ENCODE peak calls at places on chromosomes 12 and 14, in ten cellular contexts. J is RWPE1, H is MCF 10A, B is esophagus squamous epithelium, T is dorsolateral prefrontal cortex, N is IMR-90, L is endothelial cell, E is glutamatergic neuron, R is lower leg skin, D is fibroblast of villous mesenchyme. F is an unnamed sample.

GRCh38 chr12:132393991-132394949 is 64.9 kb upstream of the GALNT9 start:
- DNase-seq in J (no peak), H (no peak), B (no peak), T (no peak), N (no peak), L (no peak), E (no peak), R (peak), D (no peak), F (peak)

GRCh38 chr12:39605501-39605900 is 14.1 kb downstream of the ABCD2 start:
- DNase-seq in J (peak), H (peak), B (no peak), T (no peak), N (no peak), L (no peak), E (no peak), R (no peak), D (peak), F (no peak)

GRCh38 chr14:54675236-54676125 is 108.6 kb downstream of the SAMD4A start:
- DNase-seq in J (no peak), H (no peak), B (no peak), T (no peak), N (no peak), L (no peak), E (no peak), R (no peak), D (no peak), F (no peak)

GRCh38 chr12:12577786-12578185 is 15.1 kb upstream of the DUSP16 start:
- DNase-seq in J (no peak), H (peak), B (no peak), T (no peak), N (no peak), L (no peak), E (no peak), R (no peak), D (no peak), F (no peak)

GRCh38 chr12:132675753-132676152 is 11.4 kb downstream of the POLE start:
- DNase-seq in J (no peak), H (no peak), B (no peak), T (no peak), N (no peak), L (no peak), E (no peak), R (no peak), D (no peak), F (no peak)

GRCh38 chr14:101235042-101235871 is 326.0 kb upstream of the DIO3 start:
- DNase-seq in J (peak), H (peak), B (no peak), T (no peak), N (peak), L (peak), E (peak), R (peak), D (peak), F (no peak)

GRCh38 chr14:56723418-56723817 is 86.9 kb downstream of the OTX2 start:
- DNase-seq in J (no peak), H (no peak), B (no peak), T (no peak), N (no peak), L (no peak), E (no peak), R (no peak), D (no peak), F (no peak)

GRCh38 chr12:62732861-62733427 is 202.0 kb downstream of the PPM1H start:
- DNase-seq in J (peak), H (peak), B (no peak), T (no peak), N (peak), L (no peak), E (no peak), R (peak), D (peak), F (peak)

GRCh38 chr14:78202976-78203375 is 32.8 kb downstream of the NRXN3 start:
- DNase-seq in J (peak), H (no peak), B (no peak), T (no peak), N (no peak), L (no peak), E (no peak), R (peak), D (no peak), F (no peak)

GRCh38 chr12:30882706-30883105 is 43.8 kb upstream of the TSPAN11 start:
- DNase-seq in J (no peak), H (no peak), B (no peak), T (no peak), N (no peak), L (no peak), E (no peak), R (no peak), D (no peak), F (no peak)

GRCh38 chr14:68644101-68644500 is 148.8 kb downstream of the ZFP36L1 start:
- DNase-seq in J (no peak), H (no peak), B (no peak), T (no peak), N (no peak), L (no peak), E (no peak), R (peak), D (no peak), F (no peak)

GRCh38 chr14:59511916-59512530 is 27.7 kb downstream of the JKAMP start:
- DNase-seq in J (peak), H (peak), B (no peak), T (no peak), N (no peak), L (peak), E (peak), R (no peak), D (peak), F (no peak)
- TF ChIP-seq CTCF in J (peak), H (peak), B (no peak), T (peak), N (peak), L (peak), E (peak), R (no peak), D (peak), F (peak)

GRCh38 chr12:6354539-6355393 is 12.9 kb upstream of the TNFRSF1A start:
- DNase-seq in J (no peak), H (no peak), B (no peak), T (no peak), N (no peak), L (no peak), E (no peak), R (no peak), D (no peak), F (no peak)

GRCh38 chr12:6360080-6360571 is 15.2 kb downstream of the SCNN1A start:
- DNase-seq in J (no peak), H (no peak), B (no peak), T (no peak), N (no peak), L (no peak), E (no peak), R (no peak), D (no peak), F (no peak)

GRCh38 chr12:6358886-6359285 is 16.5 kb downstream of the SCNN1A start:
- DNase-seq in J (no peak), H (no peak), B (no peak), T (no peak), N (no peak), L (no peak), E (no peak), R (no peak), D (no peak), F (no peak)

GRCh38 chr12:6355491-6356373 is 13.9 kb upstream of the TNFRSF1A start:
- DNase-seq in J (no peak), H (no peak), B (no peak), T (no peak), N (no peak), L (no peak), E (no peak), R (no peak), D (no peak), F (peak)

DNA sequence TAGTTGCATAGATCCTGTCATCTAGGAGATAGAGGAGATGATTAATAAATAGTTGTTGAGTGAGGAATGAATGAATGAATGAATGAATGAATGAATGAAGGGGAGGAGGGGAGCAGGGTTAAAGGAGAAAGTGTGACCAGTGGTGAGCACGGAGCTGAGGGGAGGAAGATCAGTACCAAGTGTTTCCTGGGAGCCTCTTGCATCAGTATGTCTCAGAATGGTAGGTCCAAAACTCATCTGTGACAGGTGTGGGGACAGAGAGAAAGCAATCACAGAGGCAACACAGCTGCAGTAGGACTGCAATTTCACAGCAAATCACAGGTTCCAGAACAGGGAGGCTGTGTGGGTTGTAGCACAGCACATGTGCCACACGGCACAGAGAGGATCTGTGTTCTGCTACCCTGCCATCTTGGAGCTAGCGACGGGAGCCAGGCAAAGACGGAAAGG is 14.5 kb upstream of the TNFRSF1A start:
- DNase-seq in J (no peak), H (no peak), B (no peak), T (no peak), N (no peak), L (no peak), E (no peak), R (no peak), D (no peak), F (no peak)
- TF ChIP-seq CTCF in J (no peak), H (no peak), B (no peak), T (no peak), N (no peak), L (no peak), E (no peak), R (no peak), D (no peak), F (no peak)

GRCh38 chr12:46682148-46682547 is 143.6 kb downstream of the SLC38A4 start:
- DNase-seq in J (no peak), H (no peak), B (no peak), T (no peak), N (no peak), L (no peak), E (no peak), R (no peak), D (no peak), F (no peak)
- TF ChIP-seq CTCF in J (no peak), H (no peak), B (no peak), T (no peak), N (no peak), L (no peak), E (no peak), R (no peak), D (no peak), F (no peak)

GRCh38 chr14:58639842-58640484 is 2.2 kb downstream of the DACT1 start:
- DNase-seq in J (peak), H (peak), B (no peak), T (no peak), N (peak), L (peak), E (peak), R (no peak), D (peak), F (no peak)
- TF ChIP-seq CTCF in J (peak), H (peak), B (peak), T (peak), N (peak), L (no peak), E (peak), R (no peak), D (peak), F (peak)

DNA sequence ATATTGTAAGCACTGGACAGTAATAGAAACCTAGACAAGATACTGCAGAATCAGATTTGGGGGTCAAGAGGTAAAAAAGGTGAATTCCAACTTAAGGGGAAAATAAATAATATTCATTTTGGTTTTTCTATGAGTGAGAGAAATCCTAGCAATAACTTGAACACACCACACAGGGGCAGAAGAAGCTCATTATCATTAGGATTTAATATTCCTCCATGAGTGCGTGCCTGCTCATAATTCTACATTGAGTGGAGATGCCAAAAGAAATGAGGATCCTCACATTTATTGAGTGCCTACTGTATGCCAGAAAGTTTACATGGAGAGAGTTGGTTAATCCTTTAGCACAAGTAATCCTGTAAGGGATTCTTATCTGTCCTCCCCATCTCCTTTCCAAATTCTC is 40.5 kb upstream of the C14orf132 start:
- DNase-seq in J (peak), H (peak), B (no peak), T (no peak), N (peak), L (no peak), E (no peak), R (no peak), D (peak), F (no peak)
- TF ChIP-seq CTCF in J (peak), H (peak), B (peak), T (peak), N (peak), L (no peak), E (peak), R (no peak), D (peak), F (no peak)

DNA sequence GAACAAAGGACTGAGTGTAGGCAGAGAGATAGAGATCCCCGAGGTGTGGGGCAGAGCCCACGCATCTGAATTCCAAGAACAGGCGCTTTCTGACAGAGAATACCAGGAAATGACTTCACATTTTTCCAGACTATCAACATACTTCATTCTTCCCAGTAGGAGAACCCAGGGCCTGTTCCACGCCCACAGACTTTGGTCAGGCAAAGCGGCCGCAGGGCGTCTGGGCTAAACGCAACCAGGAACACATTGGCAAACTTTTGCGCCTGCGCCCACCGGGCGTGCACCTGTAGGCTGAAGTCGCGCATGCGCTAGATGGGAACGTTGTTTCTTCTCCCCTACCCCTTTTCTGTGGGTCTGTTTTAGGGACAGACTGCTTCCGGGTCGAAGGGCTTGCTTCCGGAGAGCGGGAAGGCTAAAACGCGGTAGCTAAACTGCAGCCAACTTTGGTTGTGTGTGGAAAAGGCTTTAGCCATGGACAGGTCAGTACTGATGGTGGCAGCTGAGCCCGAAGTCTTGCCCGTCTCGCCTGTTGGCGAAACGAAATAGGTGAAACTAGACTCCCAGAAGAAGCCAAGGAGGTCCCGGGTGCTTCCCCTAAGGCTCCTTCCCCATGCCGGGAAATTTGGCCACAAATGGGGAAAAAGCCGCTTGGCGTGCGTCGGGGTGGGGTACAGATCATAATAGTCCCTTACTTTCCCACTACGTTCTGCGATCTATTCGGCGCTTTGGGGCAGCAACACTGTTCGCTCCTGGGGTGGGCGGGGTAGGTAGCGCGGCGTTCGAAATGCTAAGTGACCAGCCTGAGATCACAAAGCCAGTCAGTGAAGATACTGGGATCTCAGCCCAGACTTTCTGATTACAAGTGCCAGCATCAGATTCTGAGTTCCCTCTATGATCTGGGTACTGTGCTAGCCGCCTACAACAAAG is at the start of gene NUP107:
- DNase-seq in J (peak), H (peak), B (peak), T (peak), N (peak), L (peak), E (peak), R (peak), D (peak), F (peak)
- TF ChIP-seq CTCF in J (no peak), H (no peak), B (peak), T (no peak), N (peak), L (no peak), E (no peak), R (no peak), D (peak), F (no peak)

F was measured in CD14-positive monocyte.